ENCODE peak calls at places on chromosomes 1 and 21, in seven cellular contexts. P, A, W, O, H, C and L are unnamed samples.

GRCh38 chr1:202237052-202237451 is 43.5 kb downstream of the LGR6 start:
- DNase-seq in P (no peak), A (no peak), W (no peak), O (peak; percentile 20), H (no peak), C (peak; percentile 75), L (peak; percentile 34)

GRCh38 chr1:18557621-18558465 is 72.8 kb upstream of the PAX7 start:
- DNase-seq in P (no peak), A (peak; percentile 80), W (no peak), O (no peak), H (no peak), C (peak; percentile 54), L (peak; percentile 49)

GRCh38 chr1:116807394-116807793 is 53.2 kb downstream of the CD2 start:
- DNase-seq in P (no peak), A (no peak), W (no peak), O (no peak), H (no peak), C (no peak), L (no peak)

GRCh38 chr21:26007911-26008579 is 162.5 kb downstream of the APP start:
- DNase-seq in P (no peak), A (no peak), W (no peak), O (peak; percentile 90), H (no peak), C (no peak), L (no peak)

GRCh38 chr1:159015440-159015909 is 5.8 kb downstream of the IFI16 start:
- DNase-seq in P (peak; percentile 74), A (no peak), W (no peak), O (peak; percentile 92), H (peak; percentile 82), C (no peak), L (no peak)

GRCh38 chr1:156356875-156357534 is 12.0 kb upstream of the RHBG start:
- DNase-seq in P (no peak), A (peak; percentile 65), W (no peak), O (no peak), H (no peak), C (peak; percentile 80), L (peak; percentile 66)

GRCh38 chr1:10471411-10472219 is 714 bp downstream of the DFFA start:
- DNase-seq in P (no peak), A (no peak), W (no peak), O (peak; percentile 52), H (no peak), C (no peak), L (no peak)

GRCh38 chr1:213513006-213513405 is 462.0 kb downstream of the RPS6KC1 start:
- DNase-seq in P (no peak), A (no peak), W (no peak), O (no peak), H (no peak), C (no peak), L (no peak)

GRCh38 chr1:102550729-102551384 is 554.1 kb upstream of the OLFM3 start:
- DNase-seq in P (no peak), A (no peak), W (no peak), O (peak; percentile 10), H (peak; percentile 1), C (peak; percentile 7), L (no peak)

GRCh38 chr1:69492286-69492685 is 75.4 kb upstream of the LRRC7 start:
- DNase-seq in P (no peak), A (no peak), W (no peak), O (peak; percentile 33), H (peak; percentile 2), C (no peak), L (no peak)

GRCh38 chr1:29410476-29410875 is 174.2 kb downstream of the PTPRU start:
- DNase-seq in P (no peak), A (peak; percentile 41), W (no peak), O (no peak), H (no peak), C (no peak), L (no peak)

GRCh38 chr1:89068291-89068690 is 3.3 kb upstream of the GBP1 start:
- DNase-seq in P (no peak), A (no peak), W (peak; percentile 35), O (peak; percentile 69), H (peak; percentile 68), C (no peak), L (no peak)

GRCh38 chr1:151553659-151554058 is 13.6 kb downstream of the TUFT1 start:
- DNase-seq in P (no peak), A (no peak), W (no peak), O (peak; percentile 35), H (peak; percentile 71), C (no peak), L (no peak)

GRCh38 chr1:166507347-166507746 is 331.9 kb upstream of the POGK start:
- DNase-seq in P (no peak), A (no peak), W (no peak), O (no peak), H (no peak), C (no peak), L (no peak)

GRCh38 chr1:184739070-184739469 is 15.6 kb downstream of the EDEM3 start:
- DNase-seq in P (no peak), A (no peak), W (no peak), O (no peak), H (no peak), C (no peak), L (no peak)

GRCh38 chr1:208781391-208782035 is 537.3 kb upstream of the PLXNA2 start:
- DNase-seq in P (no peak), A (no peak), W (no peak), O (no peak), H (no peak), C (no peak), L (no peak)

GRCh38 chr1:182366596-182366995 is 25.0 kb downstream of the GLUL start:
- DNase-seq in P (no peak), A (no peak), W (no peak), O (no peak), H (no peak), C (no peak), L (no peak)

DNA sequence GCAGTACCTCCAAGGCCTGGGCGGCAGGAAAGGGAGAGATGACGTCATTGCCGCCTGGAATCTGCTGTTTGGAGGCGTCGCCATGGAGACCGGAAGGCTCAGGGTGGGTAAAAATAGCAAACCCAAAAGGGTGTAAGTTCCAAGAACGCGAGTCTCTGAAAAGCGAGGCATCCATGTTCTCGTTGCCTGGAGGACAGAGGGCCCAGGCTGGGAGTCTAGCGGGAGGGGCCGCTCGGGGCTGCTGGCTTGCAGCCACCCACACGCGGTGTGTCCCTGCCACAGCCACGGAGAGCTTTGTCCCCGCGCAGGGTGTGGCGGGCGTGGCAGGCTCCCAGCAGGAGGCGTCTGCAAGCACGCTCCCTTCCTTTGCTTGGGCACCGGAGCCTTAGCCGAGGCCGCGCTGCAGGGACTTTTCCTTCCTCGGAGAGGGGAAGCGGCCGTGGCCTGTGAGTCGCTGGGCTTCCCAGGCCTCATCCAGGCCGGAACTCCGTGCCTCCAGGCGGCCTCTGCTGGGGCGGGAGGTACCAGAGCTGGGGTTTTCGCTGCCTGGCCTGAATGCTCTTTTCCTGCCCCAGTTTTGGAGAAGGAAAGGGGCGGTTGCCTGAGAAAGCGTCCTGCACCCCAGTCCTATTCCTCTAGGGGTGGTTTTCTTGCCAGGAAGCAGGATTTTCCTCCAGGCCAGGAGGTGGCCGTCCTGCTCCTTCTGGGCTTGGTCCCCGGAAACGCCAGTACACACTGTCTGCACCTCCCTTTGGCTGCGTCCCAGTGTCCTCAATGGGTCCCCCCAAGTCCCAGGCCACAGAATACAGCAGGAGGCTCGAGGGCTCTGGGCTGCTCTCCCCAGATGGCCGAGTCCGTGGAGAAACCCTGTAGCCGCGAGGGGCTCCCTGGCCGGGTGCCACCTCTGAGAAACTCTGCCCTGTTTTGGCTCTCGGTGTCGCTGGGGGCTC is 15.3 kb upstream of the SKI start:
- DNase-seq in P (peak; percentile 96), A (peak; percentile 89), W (peak; percentile 95), O (peak; percentile 96), H (peak; percentile 98), C (peak; percentile 86), L (peak; percentile 90)
- TF ChIP-seq CTCF in P (peak; percentile 35), A (peak; percentile 50), W (peak; percentile 18), O (peak; percentile 22), H (peak; percentile 34), C (peak; percentile 27), L (peak; percentile 15)

DNA sequence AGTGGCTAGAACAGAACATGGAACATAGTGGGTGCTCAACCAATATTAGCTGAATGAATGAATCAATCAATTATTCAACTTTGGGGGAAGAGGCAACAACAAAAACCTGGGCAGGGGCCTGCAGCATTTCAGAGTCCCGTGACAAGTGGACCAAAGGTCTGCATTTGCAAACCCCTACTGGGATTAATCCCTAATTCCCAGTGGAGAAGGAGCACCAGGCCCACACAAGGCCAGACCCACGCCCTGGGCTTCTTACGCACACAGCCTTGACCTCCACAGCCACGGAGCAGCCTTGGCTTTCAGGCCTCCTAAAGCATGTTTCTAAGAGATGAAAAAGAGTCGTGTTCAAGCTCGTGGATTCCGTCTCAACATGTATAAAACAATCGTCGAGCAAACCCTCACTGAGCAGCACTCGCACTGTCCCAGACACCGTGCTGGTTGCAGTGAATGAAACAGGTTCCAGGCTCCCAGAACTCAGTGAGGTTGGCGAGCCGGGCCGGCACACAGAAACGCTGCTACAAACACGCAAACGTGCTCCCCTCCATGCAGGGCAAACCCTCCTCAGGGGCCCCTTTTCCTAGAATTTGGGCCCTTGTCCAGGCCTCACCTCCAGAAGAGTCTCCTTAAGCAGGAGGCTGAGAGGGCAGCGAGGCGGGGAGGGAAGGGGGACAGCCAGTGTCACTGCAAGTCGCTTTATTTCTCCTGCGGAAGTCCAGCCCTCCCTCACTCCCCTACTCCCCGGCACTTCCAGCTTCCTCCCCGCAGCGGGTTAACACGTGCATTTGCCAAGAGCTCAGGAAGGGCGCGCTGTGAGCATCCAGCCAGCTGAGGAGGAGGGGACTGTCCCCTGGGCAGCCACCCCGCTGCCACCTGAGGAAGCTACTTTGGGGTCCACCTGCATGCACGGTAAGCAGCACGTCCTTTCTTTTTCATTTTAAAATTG is 556.4 kb downstream of the KIF26B start:
- DNase-seq in P (no peak), A (no peak), W (no peak), O (no peak), H (no peak), C (no peak), L (no peak)
- H3K4me3 ChIP-seq in P (no peak overlapping the region), A (no peak overlapping the region), W (no peak overlapping the region), O (no peak overlapping the region), H (no peak overlapping the region), C (no peak overlapping the region), L (no peak overlapping the region)

GRCh38 chr1:170145691-170146676 is at the start of gene NTMT2:
- DNase-seq in P (peak; percentile 66), A (no peak), W (no peak), O (no peak), H (no peak), C (peak; percentile 40), L (no peak)
- TF ChIP-seq CTCF in P (no peak), A (no peak), W (no peak), O (no peak), H (no peak), C (no peak), L (no peak)

GRCh38 chr1:2049517-2050481 is at the start of gene PRKCZ:
- DNase-seq in P (peak; percentile 75), A (peak; percentile 97), W (no peak), O (peak; percentile 46), H (no peak), C (peak; percentile 95), L (peak; percentile 94)
- H3K4me3 ChIP-seq in P (peak within 1 kb of the TSS; percentile 54), A (no peak within 1 kb of the TSS), W (peak within 1 kb of the TSS; percentile 26), O (peak within 1 kb of the TSS; percentile 59), H (no peak within 1 kb of the TSS), C (peak within 1 kb of the TSS; percentile 76), L (peak within 1 kb of the TSS; percentile 63)

GRCh38 chr21:37060296-37060695 is 12.6 kb downstream of the PIGP start:
- DNase-seq in P (no peak), A (no peak), W (peak; percentile 88), O (peak; percentile 96), H (peak; percentile 99), C (peak; percentile 28), L (no peak)
- TF ChIP-seq CTCF in P (no peak), A (no peak), W (no peak), O (no peak), H (peak; percentile 24), C (peak; percentile 25), L (no peak)